ENCODE peak calls at places on chromosome 2, in ten cellular contexts. D is right atrium auricular region; G is fibroblast of lung; M is CD4-positive, CD25-positive, alpha-beta regulatory T cell; T is endothelial cell of umbilical vein; V is A549; Q is stomach; B is cardiac muscle cell; Z is HCT116; S is mammary epithelial cell. R is an unnamed sample. For H3K9me3 and H3K4me1, the result is how much of the 10 kb centered on the place peaks cover.

GRCh38 chr2:17101091-17101490 is 417.1 kb downstream of the RAD51AP2 start:
- DNase-seq in M (no peak), D (no peak), Q (no peak), B (no peak), T (no peak), Z (no peak), G (peak), V (no peak), S (no peak), R (no peak)

GRCh38 chr2:191844706-191845105 is 2.2 kb downstream of the CAVIN2 start:
- DNase-seq in T (no peak), Q (no peak), G (no peak), Z (no peak), B (no peak), M (no peak), V (no peak), S (peak), D (no peak), R (no peak)

GRCh38 chr2:85234879-85235278 is 92.9 kb downstream of the TGOLN2 start:
- DNase-seq in M (peak), B (no peak), S (no peak), V (no peak), D (no peak), G (no peak), Q (no peak), T (no peak), Z (no peak), R (no peak)

GRCh38 chr2:178363252-178363651 is 87.7 kb downstream of the PRKRA start:
- DNase-seq in V (peak), M (no peak), S (peak), T (no peak), Z (no peak), B (peak), Q (no peak), G (peak), D (no peak), R (no peak)

GRCh38 chr2:237662671-237663093 is 35.3 kb downstream of the LRRFIP1 start:
- DNase-seq in Z (peak), Q (peak), M (peak), B (peak), T (peak), D (peak), G (peak), V (no peak), S (peak), R (peak)

GRCh38 chr2:28510184-28510583 is 14.3 kb downstream of the PLB1 start:
- DNase-seq in Z (no peak), D (peak), Q (peak), G (no peak), V (no peak), M (no peak), T (no peak), B (peak), S (no peak), R (no peak)

GRCh38 chr2:205947621-205948495 is 138.1 kb downstream of the INO80D start:
- DNase-seq in B (peak), M (peak), V (peak), S (peak), G (peak), Z (peak), D (peak), Q (peak), T (peak), R (peak)

GRCh38 chr2:70974592-70974991 is 3.8 kb upstream of the ANKRD53 start:
- DNase-seq in D (peak), S (no peak), T (no peak), Z (no peak), B (no peak), G (no peak), Q (no peak), V (no peak), M (no peak), R (no peak)

GRCh38 chr2:43220982-43221659 is 5.3 kb downstream of the ZFP36L2 start:
- DNase-seq in D (peak), Z (no peak), S (peak), Q (peak), T (peak), V (no peak), B (peak), G (peak), M (peak), R (no peak)

GRCh38 chr2:56676966-56677365 is 493.2 kb downstream of the CCDC85A start:
- DNase-seq in G (no peak), D (no peak), M (no peak), T (no peak), B (no peak), V (no peak), S (no peak), Q (no peak), Z (no peak), R (no peak)
- H3K9me3 ChIP-seq in G (under half), D (under half), M (under half), T (under half), B (under half), V (under half), S (under half), Q (under half), Z (under half), R (under half)

GRCh38 chr2:162011718-162012564 is 62.1 kb downstream of the DPP4 start:
- DNase-seq in V (no peak), B (no peak), T (no peak), G (no peak), Z (no peak), Q (no peak), S (no peak), D (no peak), M (peak), R (no peak)
- H3K4me1 ChIP-seq in V (under half), B (under half), T (under half), G (under half), Z (under half), Q (under half), S (under half), D (under half), M (under half), R (under half)

DNA sequence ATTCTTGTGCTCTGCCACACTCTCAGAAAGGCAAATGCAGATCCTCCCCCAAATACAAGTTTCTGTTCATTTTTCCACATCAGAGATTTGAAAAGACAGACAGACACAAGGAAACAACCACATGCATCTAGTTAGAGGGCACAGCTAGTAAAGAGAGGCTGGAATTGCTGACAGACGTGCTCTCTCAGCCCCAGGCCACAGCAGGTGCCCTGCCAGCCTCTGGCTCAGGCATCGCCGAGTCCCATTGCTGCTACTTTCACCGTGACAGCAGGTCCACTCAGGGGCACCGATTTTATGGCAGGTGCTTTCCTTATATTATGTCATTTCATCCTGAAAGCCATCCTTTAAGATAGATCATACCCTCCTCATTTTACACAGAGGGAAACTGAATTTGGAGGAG is 507.5 kb downstream of the EIPR1 start:
- DNase-seq in S (no peak), M (no peak), T (no peak), Z (no peak), Q (no peak), V (no peak), G (no peak), D (no peak), B (no peak), R (no peak)
- H3K9me3 ChIP-seq in S (under half), M (under half), T (under half), Z (under half), Q (under half), V (under half), G (under half), D (under half), B (under half), R (under half)

GRCh38 chr2:6353669-6354068 is 512.0 kb downstream of the CMPK2 start:
- DNase-seq in M (no peak), G (no peak), Z (no peak), T (no peak), B (no peak), S (no peak), Q (no peak), V (no peak), D (no peak), R (no peak)

GRCh38 chr2:6354546-6354945 is 511.2 kb downstream of the CMPK2 start:
- DNase-seq in B (no peak), M (no peak), T (no peak), S (no peak), D (no peak), Q (no peak), Z (no peak), G (no peak), V (no peak), R (no peak)

GRCh38 chr2:6352247-6352646 is 513.5 kb downstream of the CMPK2 start:
- DNase-seq in G (no peak), S (no peak), Z (no peak), D (no peak), V (no peak), T (no peak), Q (no peak), M (no peak), B (no peak), R (no peak)

GRCh38 chr2:6356127-6356761 is 509.5 kb downstream of the CMPK2 start:
- DNase-seq in D (no peak), Q (no peak), G (no peak), V (no peak), M (no peak), Z (no peak), S (no peak), T (no peak), B (no peak), R (no peak)

DNA sequence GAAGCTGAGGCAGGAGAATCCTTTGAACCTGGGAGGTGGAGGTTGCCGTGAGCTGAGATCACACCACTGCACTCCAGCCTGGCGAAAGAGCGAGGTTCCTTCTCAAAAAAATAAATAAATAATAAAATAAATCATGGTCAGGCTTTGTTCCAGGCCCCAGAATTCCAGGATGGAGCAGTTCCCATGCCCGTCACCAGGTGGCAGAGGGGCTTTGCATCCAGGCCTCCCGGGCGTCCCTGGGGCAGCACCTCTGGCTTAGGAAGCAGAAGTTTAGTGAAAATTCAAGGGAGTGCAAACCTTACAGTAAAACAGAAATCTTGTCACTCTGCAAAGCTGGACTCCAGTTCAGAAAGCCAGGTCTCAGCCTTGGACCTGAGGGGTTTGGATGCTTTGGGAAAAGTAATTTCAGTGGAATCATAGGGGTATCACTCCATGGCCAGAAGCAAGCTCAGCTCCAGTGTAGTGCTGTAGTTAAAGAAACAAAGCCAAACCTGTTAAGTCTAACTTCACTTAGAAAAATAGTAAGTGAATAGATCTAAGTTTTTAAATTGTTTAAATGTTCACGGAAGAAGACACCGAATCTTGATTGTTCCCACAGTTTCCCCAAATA is 512.7 kb downstream of the CMPK2 start:
- DNase-seq in G (peak), D (no peak), B (no peak), V (no peak), S (no peak), Z (no peak), T (no peak), Q (peak), M (no peak), R (peak)
- H3K4me1 ChIP-seq in G (under half), D (under half), B (under half), V (under half), S (under half), Z (under half), T (under half), Q (under half), M (under half), R (under half)

GRCh38 chr2:132465917-132466316 is 49.3 kb downstream of the GPR39 start:
- DNase-seq in Q (no peak), M (no peak), Z (no peak), D (no peak), T (no peak), B (no peak), S (peak), G (peak), V (no peak), R (no peak)
- H3K9me3 ChIP-seq in Q (half or more), M (half or more), Z (under half), D (under half), T (under half), B (under half), S (half or more), G (under half), V (half or more), R (under half)

GRCh38 chr2:224927011-224927410 is 115.3 kb downstream of the DOCK10 start:
- DNase-seq in Z (no peak), Q (no peak), S (no peak), V (no peak), M (no peak), B (no peak), G (no peak), D (no peak), T (no peak), R (no peak)

GRCh38 chr2:224927671-224928173 is 114.5 kb downstream of the DOCK10 start:
- DNase-seq in Q (peak), V (no peak), S (no peak), Z (no peak), T (peak), B (peak), M (peak), G (peak), D (no peak), R (no peak)

GRCh38 chr2:224922142-224922727 is 120.0 kb downstream of the DOCK10 start:
- DNase-seq in G (peak), Z (no peak), M (peak), Q (no peak), D (no peak), B (peak), S (no peak), V (no peak), T (no peak), R (no peak)

GRCh38 chr2:224925066-224925821 is 117.0 kb downstream of the DOCK10 start:
- DNase-seq in Q (no peak), B (no peak), V (no peak), G (no peak), T (no peak), Z (no peak), D (no peak), M (peak), S (no peak), R (no peak)

GRCh38 chr2:224925822-224926124 is 116.5 kb downstream of the DOCK10 start:
- DNase-seq in T (no peak), Z (no peak), S (peak), B (no peak), Q (no peak), G (peak), D (no peak), V (no peak), M (peak), R (no peak)
- H3K4me1 ChIP-seq in T (under half), Z (under half), S (under half), B (under half), Q (half or more), G (under half), D (under half), V (under half), M (half or more), R (under half)